ENCODE peak calls at places on chromosomes 13 and 19, in eight cellular contexts. M is mucosa of descending colon, B is fibroblast of pulmonary artery, G is AG09309, P is endothelial cell, X is BJ, U is ascending aorta, S is GM12864. E is an unnamed sample.

GRCh38 chr13:27960362-27961226 is 8.5 kb downstream of the CDX2 start:
- DNase-seq in G (no peak), M (peak; percentile 91), X (no peak), U (no peak), B (peak; percentile 31), S (no peak), P (peak; percentile 83), E (no peak)

GRCh38 chr13:100913143-100913542 is 238.5 kb upstream of the TMTC4 start:
- DNase-seq in S (no peak), B (no peak), U (no peak), P (no peak), M (no peak), G (no peak), X (no peak), E (no peak)

GRCh38 chr13:77026255-77026782 is 640 bp downstream of the FBXL3 start:
- DNase-seq in P (peak; percentile 56), X (no peak), B (peak; percentile 61), U (peak; percentile 92), M (peak; percentile 95), S (peak; percentile 40), G (no peak), E (no peak)

GRCh38 chr19:46221981-46222610 is 7.4 kb upstream of the IGFL1 start:
- DNase-seq in B (peak; percentile 55), S (no peak), X (no peak), U (peak; percentile 71), G (no peak), M (no peak), P (no peak), E (no peak)

GRCh38 chr13:59771272-59771671 is 392.5 kb downstream of the DIAPH3 start:
- DNase-seq in B (peak; percentile 47), U (no peak), X (no peak), S (no peak), P (no peak), M (no peak), G (no peak), E (no peak)

GRCh38 chr13:105196052-105196451 is 1339.4 kb downstream of the EFNB2 start:
- DNase-seq in M (no peak), U (no peak), G (peak; percentile 16), S (no peak), B (peak; percentile 89), X (no peak), P (no peak), E (no peak)

GRCh38 chr19:30784850-30785459 is 412.8 kb downstream of the ZNF536 start:
- DNase-seq in M (peak; percentile 68), X (no peak), U (peak; percentile 69), B (peak; percentile 15), S (no peak), P (peak; percentile 79), G (no peak), E (no peak)

GRCh38 chr13:39954476-39954875 is 299.0 kb downstream of the COG6 start:
- DNase-seq in M (no peak), P (no peak), B (no peak), G (no peak), U (no peak), S (no peak), X (no peak), E (no peak)

GRCh38 chr13:21486322-21486721 is 27.2 kb upstream of the ZDHHC20 start:
- DNase-seq in X (no peak), B (no peak), P (no peak), G (no peak), M (no peak), U (no peak), S (no peak), E (no peak)

GRCh38 chr19:16627194-16627927 is 643 bp downstream of the MED26 start:
- DNase-seq in B (no peak), G (no peak), M (no peak), X (no peak), U (no peak), S (no peak), P (peak; percentile 22), E (no peak)

GRCh38 chr13:36088001-36088400 is 43.2 kb downstream of the DCLK1 start:
- DNase-seq in P (no peak), M (no peak), U (no peak), S (no peak), B (no peak), G (no peak), X (no peak), E (no peak)

GRCh38 chr19:29074579-29074978 is 138.4 kb downstream of the UQCRFS1 start:
- DNase-seq in M (no peak), U (peak; percentile 22), X (no peak), P (no peak), B (no peak), G (no peak), S (no peak), E (no peak)

GRCh38 chr19:13492128-13492527 is 14.2 kb downstream of the CACNA1A start:
- DNase-seq in G (peak; percentile 75), X (peak; percentile 62), U (no peak), S (no peak), B (peak; percentile 48), P (no peak), M (no peak), E (peak; percentile 56)

GRCh38 chr19:13234518-13234917 is 84.3 kb downstream of the IER2 start:
- DNase-seq in G (no peak), B (no peak), S (no peak), M (peak; percentile 76), P (no peak), U (peak; percentile 76), X (no peak), E (no peak)

GRCh38 chr13:83691966-83692365 is 190.3 kb downstream of the SLITRK1 start:
- DNase-seq in P (no peak), X (peak; percentile 42), B (peak; percentile 21), U (no peak), S (no peak), M (no peak), G (peak; percentile 11), E (no peak)

DNA sequence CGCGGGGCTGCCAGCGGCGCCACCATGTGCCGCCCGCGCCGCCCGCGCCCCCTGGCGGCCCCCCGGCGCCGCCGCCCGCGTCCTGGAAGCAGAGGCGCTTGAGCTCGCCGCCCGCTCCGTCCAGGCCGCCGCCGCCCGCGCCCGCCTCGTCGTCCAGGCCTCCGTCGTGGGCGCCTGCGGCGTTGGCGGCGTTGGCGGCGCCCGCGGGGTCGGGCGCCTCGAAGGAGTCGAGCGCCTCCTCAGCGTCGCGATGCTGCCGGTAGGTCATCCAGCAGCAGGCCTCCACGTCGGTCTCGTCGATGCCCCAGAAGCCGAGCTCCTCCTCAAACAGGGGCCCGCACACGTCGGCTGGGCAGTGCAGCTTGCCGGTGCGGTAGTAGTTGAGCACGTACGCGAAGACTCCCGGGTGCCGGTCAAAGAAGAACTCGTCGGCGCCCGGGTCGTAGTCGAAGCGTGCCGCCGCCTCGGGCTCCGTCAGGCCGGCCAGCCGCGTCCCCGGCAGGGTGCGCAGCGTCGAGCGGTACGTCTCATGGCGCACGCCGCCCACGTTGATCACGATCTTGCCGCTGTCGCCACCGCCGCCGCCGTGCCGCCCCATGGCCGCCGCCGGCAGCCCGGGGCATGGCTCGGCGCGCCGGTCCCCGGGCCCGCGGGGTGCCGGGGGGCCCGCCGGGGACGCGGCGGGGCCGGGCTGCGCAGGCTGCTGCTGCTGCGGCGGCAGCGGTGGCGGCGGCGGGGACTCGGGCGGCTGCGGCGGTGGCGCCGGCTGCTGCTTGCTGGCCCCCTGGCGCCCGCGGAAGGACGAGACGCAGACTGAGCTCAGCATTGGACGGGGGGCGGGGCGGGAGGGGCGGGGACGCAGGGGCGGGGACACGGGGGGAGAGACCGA is 676 bp downstream of the KCNC3 start:
- DNase-seq in M (peak; percentile 60), B (no peak), U (no peak), P (no peak), G (no peak), S (no peak), X (no peak), E (no peak)
- TF ChIP-seq CTCF in M (no peak), B (no peak), U (no peak), P (no peak), G (no peak), S (peak; percentile 11), X (no peak), E (no peak)

DNA sequence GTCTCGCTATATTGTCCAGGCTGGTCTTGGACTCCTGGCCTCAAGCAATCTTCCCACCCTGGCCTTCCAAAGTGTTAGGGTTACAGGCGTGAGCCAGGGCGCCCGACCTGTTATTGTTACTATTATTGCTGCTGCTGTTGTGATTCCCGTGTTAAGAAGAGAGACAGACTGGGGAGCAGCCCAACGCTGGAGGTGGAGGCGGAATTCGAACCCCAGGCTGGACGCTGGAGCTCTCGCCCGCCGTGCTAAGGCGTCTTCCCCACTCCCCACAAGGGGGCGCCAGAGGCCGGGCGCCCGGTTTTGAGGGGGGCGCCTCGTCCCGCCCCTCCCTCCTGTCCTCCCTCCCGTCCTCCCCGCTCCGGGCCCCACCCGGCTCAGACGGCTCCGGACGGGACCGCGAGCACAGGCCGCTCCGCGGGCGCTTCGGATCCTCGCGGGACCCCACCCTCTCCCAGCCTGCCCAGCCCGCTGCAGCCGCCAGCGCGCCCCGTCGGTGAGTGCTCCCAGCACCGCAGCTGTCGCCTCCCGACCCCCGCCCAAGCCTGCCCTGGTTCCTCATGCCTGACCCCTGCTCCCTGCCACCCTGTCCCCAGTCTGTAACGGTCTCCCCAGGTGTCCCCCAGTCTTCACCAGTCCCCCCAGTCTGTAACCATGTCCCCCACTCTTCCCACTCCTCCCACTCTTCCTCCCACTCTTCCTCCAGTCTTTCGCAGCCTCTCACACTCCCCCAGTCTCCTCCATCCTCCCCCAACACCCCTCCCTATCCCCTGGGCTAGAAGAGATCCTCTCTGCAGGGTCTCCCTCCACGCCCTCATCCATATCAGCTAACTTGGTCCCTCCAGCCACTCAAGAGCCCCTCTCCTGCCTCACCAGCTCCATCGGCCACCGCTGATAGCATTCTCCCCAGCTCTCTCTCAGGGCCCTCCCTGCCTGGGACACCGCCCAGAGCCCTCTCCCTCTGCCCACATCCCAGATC is at the start of gene EHD2:
- DNase-seq in X (no peak), P (peak; percentile 68), S (no peak), U (peak; percentile 84), G (no peak), M (peak; percentile 69), B (peak; percentile 84), E (peak; percentile 68)
- TF ChIP-seq CTCF in X (peak; percentile 94), P (peak; percentile 99), S (peak; percentile 79), U (peak; percentile 97), G (peak; percentile 91), M (peak; percentile 78), B (peak; percentile 76), E (peak; percentile 90)

GRCh38 chr13:75841905-75842304 is 205.8 kb downstream of the LMO7 start:
- DNase-seq in M (no peak), X (no peak), U (no peak), S (no peak), P (no peak), B (no peak), G (no peak), E (no peak)

GRCh38 chr13:75843033-75843432 is 206.9 kb downstream of the LMO7 start:
- DNase-seq in S (no peak), X (no peak), G (no peak), B (no peak), U (no peak), M (no peak), P (no peak), E (no peak)

GRCh38 chr13:75850915-75851314 is 214.8 kb downstream of the LMO7 start:
- DNase-seq in P (no peak), S (no peak), U (no peak), M (no peak), G (no peak), B (no peak), X (no peak), E (no peak)

GRCh38 chr13:75847588-75847987 is 211.5 kb downstream of the LMO7 start:
- DNase-seq in U (no peak), P (no peak), B (no peak), X (no peak), G (no peak), M (no peak), S (no peak), E (no peak)
- TF ChIP-seq CTCF in U (no peak), P (no peak), B (no peak), X (no peak), G (no peak), M (no peak), S (no peak), E (no peak)

GRCh38 chr19:51394045-51394836 is 3.9 kb upstream of the C19orf84 start:
- DNase-seq in B (peak; percentile 99), M (peak; percentile 90), U (peak; percentile 98), S (peak; percentile 100), G (peak; percentile 97), P (peak; percentile 77), X (peak; percentile 97), E (peak; percentile 97)
- TF ChIP-seq CTCF in B (no peak), M (no peak), U (no peak), S (no peak), G (peak; percentile 3), P (no peak), X (peak; percentile 2), E (no peak)

E was measured in AG09319.